ENCODE peak calls at places on chromosomes 3 and 15, in five cellular contexts. L is NCI-H460; G is stimulated activated naive B cell treated with anti-CD40 and anti-IgM and Interleukin-4, amounts not matched to agents 10 μg/mL and 1 μg/mL and 100 μg/mL, for 72 hours; I is activated CD4-positive, alpha-beta T cell treated with anti-CD3 and anti-CD28 coated beads, Interleukin-2, amount 50 U/mL, for 1 hour; T is SJSA1. V is an unnamed sample.

GRCh38 chr3:35438101-35438500 is 201.2 kb upstream of the ARPP21 start:
- DNase-seq in T (no peak), I (no peak), G (no peak), L (no peak), V (no peak)

GRCh38 chr3:140816372-140816771 is 125.3 kb upstream of the SLC25A36 start:
- DNase-seq in G (no peak), T (no peak), I (no peak), L (no peak), V (no peak)

GRCh38 chr3:49377483-49377882 is 19.3 kb upstream of the GPX1 start:
- DNase-seq in G (peak), L (no peak), T (peak), I (peak), V (no peak)

GRCh38 chr3:193894121-193894863 is 241.7 kb upstream of the HES1 start:
- DNase-seq in L (no peak), I (no peak), T (no peak), G (no peak), V (no peak)

GRCh38 chr3:60645801-60646200 is 605.5 kb downstream of the FHIT start:
- DNase-seq in T (no peak), G (no peak), I (no peak), L (no peak), V (no peak)

GRCh38 chr3:84567796-84568195 is 391.0 kb upstream of the CADM2 start:
- DNase-seq in T (no peak), I (no peak), G (no peak), L (no peak), V (no peak)

GRCh38 chr3:127678315-127678599 is 5.5 kb downstream of the ABTB1 start:
- DNase-seq in G (no peak), I (no peak), L (no peak), T (no peak), V (no peak)

GRCh38 chr3:11556851-11557644 is 86.7 kb downstream of the VGLL4 start:
- DNase-seq in I (no peak), L (no peak), T (no peak), G (no peak), V (no peak)

GRCh38 chr15:67290319-67290718 is 35.7 kb downstream of the IQCH start:
- DNase-seq in G (no peak), T (no peak), I (no peak), L (no peak), V (no peak)

GRCh38 chr3:109131276-109131675 is 5.2 kb upstream of the C3orf85 start:
- DNase-seq in T (no peak), L (no peak), I (no peak), G (no peak), V (no peak)

GRCh38 chr3:140355481-140355880 is 322.4 kb upstream of the TRIM42 start:
- DNase-seq in G (no peak), I (no peak), L (no peak), T (no peak), V (no peak)

GRCh38 chr3:105385179-105385578 is 18.5 kb downstream of the ALCAM start:
- DNase-seq in T (no peak), L (no peak), G (no peak), I (no peak), V (no peak)

GRCh38 chr15:96335429-96335807 is 4.9 kb downstream of the NR2F2 start:
- DNase-seq in G (no peak), I (no peak), T (peak), L (no peak), V (no peak)

GRCh38 chr15:75676688-75677475 is 29.2 kb downstream of the SNX33 start:
- DNase-seq in I (no peak), L (no peak), G (no peak), T (no peak), V (no peak)

GRCh38 chr3:7710284-7710683 is 791.3 kb upstream of the LMCD1 start:
- DNase-seq in T (no peak), I (no peak), G (no peak), L (no peak), V (no peak)